ENCODE peak calls at places on chromosome 21, in ten cellular contexts. R, V, K, N, O, U, X, G, L and F are unnamed samples.
A peak's percentile ranks its signal among the peaks of the same experiment; 100 is the strongest.

GRCh38 chr21:29321908-29322569 is 23.3 kb downstream of the BACH1 start:
- DNase-seq in R (no peak), V (no peak), K (no peak), N (no peak), O (no peak), U (no peak), X (no peak), G (no peak), L (no peak), F (no peak)

GRCh38 chr21:43320526-43320925 is 106.4 kb downstream of the SIK1 start:
- DNase-seq in R (no peak), V (no peak), K (no peak), N (no peak), O (no peak), U (peak; percentile 34), X (no peak), G (no peak), L (no peak), F (no peak)

GRCh38 chr21:42403611-42404231 is at the start of gene UBASH3A:
- DNase-seq in R (no peak), V (no peak), K (no peak), N (no peak), O (no peak), U (no peak), X (no peak), G (no peak), L (no peak), F (no peak)

GRCh38 chr21:17660862-17661261 is 48.2 kb upstream of the BTG3 start:
- DNase-seq in R (no peak), V (peak; percentile 47), K (no peak), N (no peak), O (no peak), U (no peak), X (no peak), G (no peak), L (no peak), F (no peak)

GRCh38 chr21:43012596-43012995 is 38.2 kb downstream of the PKNOX1 start:
- DNase-seq in R (no peak), V (no peak), K (no peak), N (no peak), O (no peak), U (no peak), X (no peak), G (no peak), L (no peak), F (no peak)

GRCh38 chr21:42218836-42219605 is at the start of gene ABCG1:
- DNase-seq in R (peak; percentile 65), V (peak; percentile 71), K (peak; percentile 53), N (no peak), O (peak; percentile 62), U (no peak), X (peak; percentile 79), G (peak; percentile 42), L (no peak), F (no peak)

GRCh38 chr21:31974454-31974985 is 101.7 kb downstream of the HUNK start:
- DNase-seq in R (no peak), V (no peak), K (no peak), N (no peak), O (no peak), U (no peak), X (no peak), G (no peak), L (no peak), F (no peak)

GRCh38 chr21:33039542-33039941 is 13.8 kb downstream of the OLIG2 start:
- DNase-seq in R (no peak), V (no peak), K (no peak), N (peak; percentile 43), O (no peak), U (no peak), X (no peak), G (no peak), L (no peak), F (no peak)

GRCh38 chr21:37547615-37547975 is 181.0 kb downstream of the DYRK1A start:
- DNase-seq in R (no peak), V (no peak), K (no peak), N (no peak), O (no peak), U (no peak), X (no peak), G (no peak), L (no peak), F (no peak)

GRCh38 chr21:26388731-26389231 is 184.3 kb downstream of the CYYR1 start:
- DNase-seq in R (no peak), V (no peak), K (no peak), N (no peak), O (no peak), U (peak; percentile 50), X (no peak), G (no peak), L (no peak), F (no peak)

GRCh38 chr21:8992731-8993174 is 1528.6 kb upstream of the TPTE start:
- DNase-seq in R (no peak), V (no peak), K (no peak), N (no peak), O (no peak), U (no peak), X (peak; percentile 83), G (no peak), L (no peak), F (no peak)

GRCh38 chr21:8993284-8993942 is 1528.0 kb upstream of the TPTE start:
- DNase-seq in R (no peak), V (no peak), K (no peak), N (no peak), O (no peak), U (no peak), X (no peak), G (no peak), L (no peak), F (no peak)

GRCh38 chr21:8994640-8995511 is 1526.5 kb upstream of the TPTE start:
- DNase-seq in R (no peak), V (no peak), K (no peak), N (no peak), O (no peak), U (no peak), X (no peak), G (no peak), L (no peak), F (no peak)

GRCh38 chr21:8991968-8992621 is 1529.3 kb upstream of the TPTE start:
- DNase-seq in R (no peak), V (no peak), K (no peak), N (no peak), O (no peak), U (no peak), X (no peak), G (no peak), L (no peak), F (no peak)

DNA sequence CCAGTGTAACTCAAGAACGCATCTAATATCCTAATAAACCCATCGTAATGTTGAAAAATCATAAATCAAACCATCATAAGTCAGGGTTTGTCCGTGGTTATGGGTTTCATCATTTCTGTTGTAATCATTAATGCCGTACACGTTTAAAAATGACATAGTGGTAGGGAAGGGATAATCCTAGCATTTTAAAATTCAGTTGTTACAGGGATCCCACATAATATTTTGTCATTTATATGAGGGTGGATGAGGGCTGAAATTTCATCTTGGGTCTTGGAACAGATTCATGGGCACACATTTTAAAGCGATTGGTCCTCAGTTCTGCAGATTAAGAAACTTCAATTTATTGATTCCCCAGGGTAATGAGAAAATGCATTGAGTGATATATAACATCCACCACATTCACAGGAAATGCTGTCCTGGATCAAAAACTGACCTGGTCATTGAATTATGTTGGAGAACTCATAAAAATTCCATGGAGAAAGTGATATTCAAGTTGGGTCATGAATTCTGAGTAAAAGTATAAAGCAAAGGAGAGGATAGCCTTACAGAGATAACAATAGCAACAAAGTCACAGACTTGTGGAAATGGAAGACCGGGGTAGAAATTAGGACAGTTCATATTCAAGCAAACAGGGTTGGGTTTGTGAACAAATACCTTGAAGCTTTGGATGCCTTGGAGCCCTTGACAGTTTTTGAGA is 1527.3 kb upstream of the TPTE start:
- DNase-seq in R (no peak), V (no peak), K (no peak), N (no peak), O (no peak), U (no peak), X (no peak), G (no peak), L (no peak), F (no peak)
- H3K9me3 ChIP-seq in R (peaks cover 9% of the 10 kb centered on the region), V (no peaks in the 10 kb centered on the region), K (peaks cover 44% of the 10 kb centered on the region), N (no peaks in the 10 kb centered on the region), O (no peaks in the 10 kb centered on the region), U (peaks cover 29% of the 10 kb centered on the region), X (peaks cover 10% of the 10 kb centered on the region), G (no peaks in the 10 kb centered on the region), L (peaks cover 4% of the 10 kb centered on the region), F (no peaks in the 10 kb centered on the region)

DNA sequence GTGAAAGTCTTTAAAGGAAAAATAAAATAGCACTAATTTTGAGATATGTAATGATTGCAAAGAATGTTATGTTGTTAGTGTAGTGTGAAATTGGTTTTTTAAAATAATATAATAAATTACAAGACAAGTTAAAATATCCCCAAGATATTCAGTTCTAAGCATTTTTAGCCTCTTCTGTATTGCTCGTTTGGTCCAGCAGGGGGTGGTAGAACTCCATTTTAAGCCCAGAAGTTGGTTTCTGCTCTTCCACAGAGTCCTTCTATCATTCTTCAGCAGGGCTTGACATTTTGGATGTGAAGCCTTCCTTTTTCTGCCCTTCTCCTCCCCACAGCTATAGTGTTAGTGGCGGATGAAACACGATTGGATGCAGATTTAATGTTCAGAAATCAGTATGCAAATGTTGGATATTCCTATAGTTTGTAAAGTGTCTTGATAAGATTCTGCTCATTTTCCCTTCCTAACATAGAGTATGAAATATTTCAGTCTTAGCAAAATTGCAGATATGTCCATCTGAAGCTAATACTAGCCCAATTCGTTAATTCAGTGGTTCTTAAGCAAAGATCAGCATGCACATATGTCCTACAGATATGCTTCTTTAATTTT is 1.5 kb downstream of the NCAM2 start:
- DNase-seq in R (no peak), V (no peak), K (peak; percentile 49), N (peak; percentile 39), O (no peak), U (peak; percentile 51), X (no peak), G (peak; percentile 9), L (no peak), F (no peak)
- H3K4me3 ChIP-seq in R (peak overlapping the region; percentile 3), V (peak overlapping the region; percentile 65), K (no peak overlapping the region), N (no peak overlapping the region), O (peak overlapping the region; percentile 61), U (peak overlapping the region; percentile 91), X (no peak overlapping the region), G (no peak overlapping the region), L (no peak overlapping the region), F (no peak overlapping the region)

GRCh38 chr21:27823652-27824201 is 856.8 kb upstream of the ADAMTS5 start:
- DNase-seq in R (no peak), V (no peak), K (no peak), N (no peak), O (no peak), U (no peak), X (no peak), G (no peak), L (no peak), F (no peak)
- H3K27ac ChIP-seq in R (no peak overlapping the region), V (no peak overlapping the region), K (no peak overlapping the region), N (no peak overlapping the region), O (no peak overlapping the region), U (no peak overlapping the region), X (no peak overlapping the region), G (no peak overlapping the region), L (no peak overlapping the region), F (no peak overlapping the region)

DNA sequence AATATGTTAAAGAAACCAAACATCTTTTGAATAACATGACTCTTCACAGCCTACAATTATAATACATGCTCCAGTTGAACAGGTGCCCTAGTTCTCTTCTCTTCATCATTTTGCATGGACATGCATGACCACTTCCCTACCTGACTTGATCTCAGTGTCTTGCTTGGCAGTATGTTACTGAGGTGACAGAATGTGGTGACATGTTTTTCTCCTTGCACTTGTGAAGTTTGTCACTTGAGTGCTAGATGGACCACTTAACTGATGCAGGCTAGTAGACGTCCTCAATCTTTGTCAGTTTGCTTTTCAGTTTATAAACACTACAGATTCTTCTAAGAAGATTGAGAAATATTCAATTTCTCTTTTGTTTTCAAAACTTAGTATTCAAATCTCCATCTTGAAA is 10.1 kb upstream of the KRTAP13-2 start:
- DNase-seq in R (no peak), V (no peak), K (no peak), N (no peak), O (no peak), U (no peak), X (no peak), G (no peak), L (no peak), F (no peak)
- H3K9me3 ChIP-seq in R (no peaks in the 10 kb centered on the region), V (no peaks in the 10 kb centered on the region), K (no peaks in the 10 kb centered on the region), N (no peaks in the 10 kb centered on the region), O (no peaks in the 10 kb centered on the region), U (no peaks in the 10 kb centered on the region), X (no peaks in the 10 kb centered on the region), G (no peaks in the 10 kb centered on the region), L (no peaks in the 10 kb centered on the region), F (no peaks in the 10 kb centered on the region)